ENCODE peak calls at places on chromosomes 5 and 9, in five cellular contexts. T is H1, O is H9, N is mesenchymal stem cell, Y is trophoblast cell. E is an unnamed sample.

GRCh38 chr9:93652604-93653592 is 76.5 kb downstream of the PHF2 start:
- DNase-seq in T (no peak), O (no peak), Y (no peak), N (no peak), E (no peak)

GRCh38 chr9:114604974-114605373 is 6.1 kb upstream of the TMEM268 start:
- DNase-seq in Y (no peak), O (no peak), T (no peak), N (no peak), E (no peak)

GRCh38 chr9:88280816-88281382 is 107.3 kb upstream of the SPIN1 start:
- DNase-seq in N (peak; percentile 39), Y (no peak), O (peak; percentile 67), T (peak; percentile 19), E (peak; percentile 11)

GRCh38 chr9:136173648-136174290 is 31.2 kb downstream of the LHX3 start:
- DNase-seq in T (no peak), N (no peak), O (no peak), Y (no peak), E (no peak)

GRCh38 chr9:136024696-136025316 is 63.6 kb upstream of the UBAC1 start:
- DNase-seq in Y (peak; percentile 35), T (no peak), O (no peak), N (no peak), E (no peak)

GRCh38 chr5:151555760-151556576 is 35.2 kb downstream of the FAT2 start:
- DNase-seq in N (no peak), O (no peak), Y (no peak), T (no peak), E (no peak)

GRCh38 chr9:114426046-114426948 is 38.5 kb upstream of the AKNA start:
- DNase-seq in O (no peak), N (no peak), T (no peak), Y (no peak), E (no peak)

GRCh38 chr5:31408814-31409213 is 123.1 kb downstream of the DROSHA start:
- DNase-seq in N (peak; percentile 64), T (no peak), Y (peak; percentile 83), O (no peak), E (no peak)

GRCh38 chr5:43019615-43020293 is 20.4 kb downstream of the ANXA2R start:
- DNase-seq in T (no peak), O (peak; percentile 74), N (peak; percentile 94), Y (peak; percentile 96), E (no peak)

GRCh38 chr9:28203036-28203435 is 629.8 kb upstream of the C9orf72 start:
- DNase-seq in O (no peak), Y (no peak), T (no peak), N (no peak), E (no peak)

GRCh38 chr5:111628901-111629300 is 116.6 kb upstream of the STARD4 start:
- DNase-seq in T (no peak), N (no peak), Y (peak; percentile 14), O (no peak), E (no peak)

GRCh38 chr9:126638571-126639132 is 24.9 kb downstream of the LMX1B start:
- DNase-seq in Y (no peak), O (peak; percentile 89), T (no peak), N (no peak), E (no peak)

GRCh38 chr9:124392855-124393460 is 22.3 kb downstream of the PSMB7 start:
- DNase-seq in N (peak; percentile 76), Y (peak; percentile 59), T (no peak), O (peak; percentile 46), E (no peak)

GRCh38 chr9:131670247-131670681 is 69.6 kb downstream of the RAPGEF1 start:
- DNase-seq in Y (no peak), N (no peak), T (no peak), O (no peak), E (no peak)

GRCh38 chr9:131673531-131673930 is 66.3 kb downstream of the RAPGEF1 start:
- DNase-seq in T (no peak), O (no peak), Y (no peak), N (no peak), E (no peak)

GRCh38 chr9:131673068-131673467 is 66.8 kb downstream of the RAPGEF1 start:
- DNase-seq in O (no peak), Y (no peak), N (no peak), T (no peak), E (no peak)

GRCh38 chr9:131671150-131671549 is 68.7 kb downstream of the RAPGEF1 start:
- DNase-seq in N (no peak), Y (no peak), T (no peak), O (no peak), E (no peak)

DNA sequence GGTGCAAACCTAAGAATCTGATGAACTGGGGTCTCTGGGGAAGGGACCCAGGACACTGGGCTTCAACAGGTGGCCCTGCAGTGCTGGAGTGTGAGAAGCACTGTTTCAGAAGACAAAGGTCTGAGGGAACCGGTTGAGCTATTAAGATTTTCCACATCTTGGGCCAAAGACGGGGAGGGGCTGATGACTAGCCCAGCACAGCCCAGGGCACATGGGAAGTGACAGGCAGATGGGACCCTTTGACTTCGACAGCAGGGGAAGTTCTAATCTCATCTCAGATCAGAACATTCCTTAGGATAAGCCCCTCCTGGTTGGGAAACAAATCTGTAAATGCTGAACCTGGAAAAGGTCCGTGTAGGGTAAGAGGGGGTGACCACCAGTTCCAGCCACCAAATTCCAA is 67.4 kb downstream of the RAPGEF1 start:
- DNase-seq in N (no peak), O (no peak), Y (no peak), T (no peak), E (no peak)
- H3K79me1 ChIP-seq in N (peaks cover 55% of the 10 kb centered on the region), O (no peaks in the 10 kb centered on the region), Y (peaks cover 44% of the 10 kb centered on the region), T (peaks cover under 1% of the 10 kb centered on the region), E (peaks cover 2% of the 10 kb centered on the region)

GRCh38 chr5:4156889-4157288 is 561.3 kb downstream of the IRX1 start:
- DNase-seq in N (no peak), T (no peak), O (no peak), Y (no peak), E (no peak)
- H2BK12ac ChIP-seq in N (no peak overlapping the region), T (no peak overlapping the region), O (no peak overlapping the region), Y (no peak overlapping the region), E (no peak overlapping the region)

GRCh38 chr9:33294670-33295432 is 4.5 kb downstream of the NFX1 start:
- DNase-seq in T (no peak), Y (no peak), N (no peak), O (no peak), E (no peak)
- H3K79me1 ChIP-seq in T (peaks cover 3% of the 10 kb centered on the region), Y (peaks cover 8% of the 10 kb centered on the region), N (peaks cover 15% of the 10 kb centered on the region), O (peaks cover 10% of the 10 kb centered on the region), E (peaks cover 7% of the 10 kb centered on the region)

DNA sequence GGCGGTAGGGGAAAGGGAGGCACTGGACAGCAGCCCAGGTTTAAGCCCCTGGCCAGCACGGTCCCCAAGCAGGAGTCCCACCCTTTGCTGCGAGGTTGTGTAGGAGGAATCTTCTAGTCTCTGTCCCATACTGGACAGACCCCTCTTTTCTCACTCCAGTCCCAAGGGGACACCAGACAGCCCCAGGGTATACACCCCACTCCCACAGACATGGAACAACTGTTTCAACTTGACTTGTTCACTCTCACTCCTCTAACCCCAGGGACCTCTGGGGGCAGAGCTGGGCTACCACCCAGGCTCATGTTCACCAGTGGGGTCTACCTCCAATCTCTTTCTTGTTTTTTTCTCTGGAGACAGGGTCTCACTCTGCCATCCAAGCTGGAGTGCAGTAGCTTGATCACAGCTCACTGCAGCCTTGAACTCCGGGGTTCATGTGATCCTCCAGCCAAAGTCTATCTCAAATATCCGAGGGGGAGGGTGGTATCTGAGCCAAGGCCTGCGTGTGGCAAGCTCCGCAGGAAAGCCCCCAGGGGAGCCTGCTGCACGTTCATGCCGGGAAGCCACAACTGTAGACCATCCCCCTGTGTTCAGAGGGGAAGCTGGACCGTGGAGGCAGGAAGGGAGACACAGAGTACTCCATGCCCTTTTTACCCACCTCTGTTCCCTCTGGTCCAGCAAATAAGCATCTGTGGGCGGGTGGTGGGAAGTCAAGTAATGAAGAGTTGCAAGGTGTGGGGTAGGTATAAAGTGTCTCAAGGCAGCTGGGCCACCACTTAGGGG is 1.8 kb downstream of the PTGES2 start:
- DNase-seq in O (no peak), N (no peak), T (no peak), Y (no peak), E (no peak)
- H2BK12ac ChIP-seq in O (no peak overlapping the region), N (no peak overlapping the region), T (no peak overlapping the region), Y (no peak overlapping the region), E (no peak overlapping the region)

GRCh38 chr5:14373685-14374084 is 207.9 kb upstream of the OTULINL start:
- DNase-seq in N (no peak), Y (no peak), O (no peak), T (no peak), E (no peak)
- H3K79me1 ChIP-seq in N (peaks cover 34% of the 10 kb centered on the region), Y (no peaks in the 10 kb centered on the region), O (no peaks in the 10 kb centered on the region), T (no peaks in the 10 kb centered on the region), E (no peaks in the 10 kb centered on the region)

DNA sequence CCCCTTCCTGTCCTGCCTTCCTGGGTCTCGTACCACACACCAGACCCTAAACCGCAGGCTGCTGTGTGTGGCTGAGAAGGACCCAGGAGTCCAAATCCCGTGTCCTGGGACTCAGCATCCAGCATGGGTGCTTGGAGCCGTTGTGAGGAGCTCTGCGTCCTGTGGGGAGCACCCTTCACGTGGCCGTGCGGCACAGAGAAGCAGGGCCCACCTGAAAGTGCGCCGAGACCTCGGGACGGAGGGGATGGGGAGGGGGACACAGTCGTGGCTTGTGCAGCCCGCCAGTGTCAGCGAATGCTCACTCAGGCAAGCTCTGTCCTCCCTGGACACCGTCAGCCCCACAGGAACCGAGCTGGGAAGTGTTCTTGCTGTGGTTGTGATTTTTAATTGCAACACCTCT is 244.6 kb downstream of the CACNA1B start:
- DNase-seq in Y (no peak), O (no peak), N (no peak), T (no peak), E (no peak)
- H2BK12ac ChIP-seq in Y (no peak overlapping the region), O (no peak overlapping the region), N (no peak overlapping the region), T (no peak overlapping the region), E (no peak overlapping the region)

DNA sequence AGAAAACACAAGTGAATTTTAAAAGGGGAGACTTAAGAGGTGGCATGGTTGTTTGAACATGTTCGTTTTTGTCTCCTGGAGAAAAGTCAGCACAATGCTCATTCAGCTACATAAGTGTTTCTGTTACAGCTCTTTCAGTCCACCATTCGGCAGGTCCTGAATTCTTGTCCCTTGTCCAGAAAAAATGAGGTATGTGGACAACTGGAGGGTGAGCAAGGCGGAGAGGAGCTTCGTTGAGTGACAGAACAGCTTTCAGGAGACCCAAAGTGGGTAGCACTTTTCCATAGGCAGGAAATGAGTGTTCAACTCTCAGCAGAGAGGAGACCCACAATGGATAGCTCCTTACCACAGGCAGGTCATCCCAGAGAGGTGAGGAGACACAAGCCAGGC is 4.9 kb downstream of the PDCD1LG2 start:
- DNase-seq in N (no peak), O (no peak), T (no peak), Y (peak; percentile 56), E (no peak)
- H3K79me1 ChIP-seq in N (peaks cover 16% of the 10 kb centered on the region), O (no peaks in the 10 kb centered on the region), T (no peaks in the 10 kb centered on the region), Y (peaks cover 8% of the 10 kb centered on the region), E (no peaks in the 10 kb centered on the region)

GRCh38 chr9:98254236-98255063 is 999 bp downstream of the TBC1D2 start:
- DNase-seq in O (no peak), N (no peak), Y (peak; percentile 59), T (no peak), E (no peak)

GRCh38 chr9:98255064-98255577 is 328 bp downstream of the TBC1D2 start:
- DNase-seq in N (peak; percentile 77), Y (peak; percentile 56), T (no peak), O (no peak), E (no peak)

GRCh38 chr9:98255578-98256296 is at the start of gene TBC1D2:
- DNase-seq in N (peak; percentile 94), O (peak; percentile 97), T (peak; percentile 82), Y (peak; percentile 98), E (peak; percentile 95)

GRCh38 chr9:98251554-98251953 is 3.9 kb downstream of the TBC1D2 start:
- DNase-seq in T (no peak), O (no peak), N (peak; percentile 57), Y (peak; percentile 53), E (no peak)

GRCh38 chr9:98253563-98253962 is 1.9 kb downstream of the TBC1D2 start:
- DNase-seq in N (no peak), T (no peak), Y (no peak), O (no peak), E (no peak)
- H2BK12ac ChIP-seq in N (no peak overlapping the region), T (no peak overlapping the region), Y (no peak overlapping the region), O (no peak overlapping the region), E (no peak overlapping the region)

E was measured in neuronal stem cell.